ENCODE peak calls at places on chromosome 1, in four cellular contexts. D, Z, K and M are unnamed samples.

GRCh38 chr1:93938461-93939145 is 29.4 kb upstream of the GCLM start:
- DNase-seq in D (no peak), Z (no peak), K (no peak), M (no peak)

GRCh38 chr1:18486195-18486594 is 5.5 kb downstream of the KLHDC7A start:
- DNase-seq in D (no peak), Z (peak), K (peak), M (peak)

GRCh38 chr1:46686255-46686654 is 14.6 kb downstream of the TEX38 start:
- DNase-seq in D (no peak), Z (no peak), K (no peak), M (no peak)

GRCh38 chr1:20211511-20211931 is 25.2 kb upstream of the PLA2G2C start:
- DNase-seq in D (peak), Z (no peak), K (no peak), M (no peak)

GRCh38 chr1:19087737-19088594 is 122.1 kb downstream of the UBR4 start:
- DNase-seq in D (no peak), Z (no peak), K (no peak), M (no peak)

GRCh38 chr1:224223819-224224714 is 41.0 kb downstream of the DEGS1 start:
- DNase-seq in D (no peak), Z (no peak), K (no peak), M (no peak)

GRCh38 chr1:50879137-50879536 is 80.9 kb downstream of the FAF1 start:
- DNase-seq in D (no peak), Z (no peak), K (no peak), M (no peak)

GRCh38 chr1:177983824-177984528 is 14.1 kb upstream of the SEC16B start:
- DNase-seq in D (no peak), Z (peak), K (peak), M (no peak)

GRCh38 chr1:3453203-3453761 is 1.2 kb upstream of the ARHGEF16 start:
- DNase-seq in D (peak), Z (peak), K (peak), M (peak)

GRCh38 chr1:204316164-204316563 is 43.6 kb downstream of the PLEKHA6 start:
- DNase-seq in D (no peak), Z (no peak), K (no peak), M (no peak)

GRCh38 chr1:118588566-118588965 is 399.6 kb downstream of the TBX15 start:
- DNase-seq in D (no peak), Z (no peak), K (no peak), M (no peak)

GRCh38 chr1:184858288-184858687 is 103.6 kb upstream of the EDEM3 start:
- DNase-seq in D (no peak), Z (no peak), K (peak), M (no peak)

GRCh38 chr1:61724721-61725694 is at the start of gene TM2D1:
- DNase-seq in D (peak), Z (peak), K (peak), M (peak)

DNA sequence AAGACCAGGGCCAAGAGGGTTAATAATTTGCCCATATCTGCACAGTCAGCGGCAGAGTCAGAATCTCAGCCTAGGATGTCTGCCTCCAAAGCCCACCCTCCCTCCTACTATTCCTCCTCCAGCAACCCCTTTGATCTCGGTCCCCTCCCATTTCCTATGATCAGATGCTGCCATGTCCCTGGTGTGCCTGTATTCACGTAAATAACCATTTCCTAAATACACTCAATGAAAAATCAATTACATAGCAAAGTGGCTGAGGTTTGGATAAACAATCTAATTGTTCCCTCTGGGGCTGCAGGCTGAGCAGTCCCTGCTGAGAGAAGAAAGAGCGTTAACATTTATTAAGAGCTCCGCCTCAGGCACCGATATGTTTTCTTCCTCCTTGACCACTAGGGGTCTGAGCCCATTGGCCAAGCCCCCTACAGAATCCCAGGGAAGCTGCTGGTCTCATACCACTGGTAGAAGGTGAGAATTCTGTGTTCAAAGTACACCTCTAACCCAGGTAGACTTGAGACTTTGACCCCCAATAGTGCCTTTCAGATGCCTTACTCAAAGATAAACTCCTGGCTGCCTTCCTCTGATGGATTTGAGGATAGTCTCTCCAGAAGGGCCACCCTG is 34.0 kb upstream of the CAMK1G start:
- DNase-seq in D (no peak), Z (no peak), K (peak), M (peak)
- TF ChIP-seq ELF1 in D (no peak), Z (no peak), K (no peak), M (no peak)

GRCh38 chr1:9233942-9234222 is 692 bp upstream of the H6PD start:
- DNase-seq in D (no peak), Z (no peak), K (no peak), M (no peak)

GRCh38 chr1:9231648-9232332 is 2.8 kb upstream of the H6PD start:
- DNase-seq in D (no peak), Z (no peak), K (no peak), M (no peak)

GRCh38 chr1:9234223-9235122 is at the start of gene H6PD:
- DNase-seq in D (peak), Z (peak), K (peak), M (peak)

GRCh38 chr1:9235123-9235513 is 544 bp downstream of the H6PD start:
- DNase-seq in D (no peak), Z (peak), K (no peak), M (no peak)

DNA sequence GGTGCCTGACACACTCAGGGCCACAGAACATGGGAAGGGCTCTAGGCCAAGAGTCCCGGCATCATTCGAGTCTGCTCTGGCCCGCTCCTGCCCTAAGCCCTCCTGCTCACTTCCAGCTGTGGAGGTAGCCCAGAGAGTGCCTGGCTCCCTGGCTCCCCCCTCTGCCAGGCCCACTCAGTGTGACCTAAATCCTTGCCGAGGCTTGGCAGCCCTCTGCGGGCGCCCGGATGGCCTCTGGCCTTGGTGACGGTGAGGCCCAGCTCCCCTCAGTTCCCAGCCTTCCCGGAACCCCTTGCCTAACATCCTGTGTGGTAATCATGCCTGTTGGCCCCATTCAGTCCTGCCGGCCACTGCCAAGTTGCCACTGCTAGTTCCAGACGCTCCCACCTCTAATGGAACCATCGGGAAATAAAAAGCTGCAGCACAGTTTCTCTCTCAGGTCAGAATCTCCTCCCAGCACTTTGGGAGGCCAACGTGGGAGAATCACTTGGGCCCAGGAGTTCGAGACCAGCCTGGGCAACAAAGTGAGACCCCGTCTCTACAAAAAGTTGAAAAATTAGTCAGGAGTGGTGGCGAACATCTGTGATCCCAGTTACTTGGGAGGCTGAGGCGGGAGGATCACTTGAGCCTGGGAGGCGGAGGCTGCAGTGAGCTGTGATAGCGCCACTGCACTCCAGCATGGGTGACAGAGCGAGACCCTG is 1.2 kb upstream of the H6PD start:
- DNase-seq in D (no peak), Z (peak), K (no peak), M (no peak)
- TF ChIP-seq ELF1 in D (no peak), Z (peak), K (no peak), M (no peak)

GRCh38 chr1:87336623-87337067 is 8.0 kb downstream of the LMO4 start:
- DNase-seq in D (no peak), Z (no peak), K (no peak), M (no peak)

GRCh38 chr1:87331319-87332269 is 2.9 kb downstream of the LMO4 start:
- DNase-seq in D (peak), Z (peak), K (peak), M (peak)

GRCh38 chr1:87334351-87335174 is 5.9 kb downstream of the LMO4 start:
- DNase-seq in D (no peak), Z (no peak), K (peak), M (peak)

GRCh38 chr1:87335175-87335992 is 6.7 kb downstream of the LMO4 start:
- DNase-seq in D (no peak), Z (peak), K (peak), M (peak)

GRCh38 chr1:87333692-87334347 is 5.1 kb downstream of the LMO4 start:
- DNase-seq in D (no peak), Z (no peak), K (no peak), M (no peak)
- TF ChIP-seq ELF1 in D (no peak), Z (no peak), K (no peak), M (no peak)

DNA sequence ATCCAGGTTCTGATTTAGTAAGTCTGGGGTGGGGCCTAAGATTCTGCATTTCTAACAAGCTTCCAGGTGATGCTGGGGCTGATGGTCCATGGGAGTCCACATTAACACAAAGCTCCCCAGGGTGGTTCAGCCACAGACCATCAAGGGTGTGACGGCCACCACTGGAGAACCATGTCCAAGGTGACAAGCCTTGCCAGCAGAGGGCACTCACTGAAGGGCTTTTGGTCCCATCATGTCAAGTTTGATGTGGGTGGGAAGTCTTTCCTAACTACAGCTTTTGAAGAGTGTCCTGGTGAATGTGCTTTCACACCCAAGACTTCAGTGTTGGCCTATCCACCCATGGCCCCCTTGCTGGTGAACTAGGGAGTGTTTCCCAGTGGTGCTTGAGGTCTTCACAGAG is 67.1 kb downstream of the UBE2T start:
- DNase-seq in D (peak), Z (peak), K (no peak), M (peak)
- TF ChIP-seq ELF1 in D (no peak), Z (no peak), K (no peak), M (no peak)

GRCh38 chr1:68120136-68120791 is 69.8 kb upstream of the DIRAS3 start:
- DNase-seq in D (peak), Z (peak), K (peak), M (peak)
- TF ChIP-seq ELF1 in D (no peak), Z (no peak), K (no peak), M (no peak)

GRCh38 chr1:153652795-153653507 is 5.6 kb upstream of the SNAPIN start:
- DNase-seq in D (no peak), Z (no peak), K (no peak), M (no peak)
- TF ChIP-seq ELF1 in D (no peak), Z (no peak), K (no peak), M (no peak)

DNA sequence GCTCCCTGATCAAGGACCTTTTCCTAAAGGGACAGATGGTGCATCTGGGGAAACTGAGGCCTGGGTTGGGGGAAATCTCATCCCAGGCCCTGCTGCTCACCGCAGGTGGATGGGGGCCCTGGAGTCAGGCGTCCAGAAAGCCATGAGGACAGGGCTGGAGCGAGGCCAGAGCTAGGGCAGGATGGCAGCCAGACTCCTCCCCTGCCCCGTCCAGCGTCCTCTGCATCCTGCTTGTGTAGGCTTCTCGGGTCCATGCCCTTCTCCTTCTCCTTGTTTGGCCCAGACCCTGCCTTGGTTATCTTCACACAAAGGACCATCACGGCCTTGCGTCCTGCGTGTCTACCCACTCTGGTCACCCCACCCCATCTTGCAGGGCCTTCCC is 43.0 kb downstream of the TRIM11 start:
- DNase-seq in D (no peak), Z (no peak), K (no peak), M (no peak)
- TF ChIP-seq ELF1 in D (no peak), Z (no peak), K (no peak), M (no peak)

GRCh38 chr1:196209983-196210382 is 398.3 kb downstream of the KCNT2 start:
- DNase-seq in D (no peak), Z (no peak), K (peak), M (no peak)

GRCh38 chr1:196209265-196209664 is 399.0 kb downstream of the KCNT2 start:
- DNase-seq in D (no peak), Z (no peak), K (no peak), M (no peak)

DNA sequence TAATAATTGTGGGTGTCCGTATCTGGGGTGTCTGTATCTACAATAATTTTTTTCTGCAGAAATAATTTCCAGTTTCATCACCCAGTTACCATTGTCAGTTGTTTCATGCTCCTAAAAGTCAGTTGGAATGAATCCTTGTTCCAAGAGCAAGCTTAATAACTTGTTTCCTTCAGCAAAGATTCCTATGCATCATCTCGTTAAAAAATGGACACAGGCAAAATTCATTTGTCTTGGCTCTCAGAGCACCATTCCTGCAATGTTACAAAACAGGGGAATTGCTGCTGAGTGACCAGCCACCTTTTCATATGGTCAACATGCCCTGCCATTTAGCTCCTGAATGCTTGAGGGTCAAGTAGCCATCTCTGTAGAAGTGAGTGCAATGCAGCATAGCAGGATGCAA is 393.4 kb downstream of the KCNT2 start:
- DNase-seq in D (no peak), Z (no peak), K (no peak), M (no peak)
- TF ChIP-seq ELF1 in D (no peak), Z (no peak), K (no peak), M (no peak)

GRCh38 chr1:162142968-162143367 is 73.5 kb downstream of the NOS1AP start:
- DNase-seq in D (no peak), Z (no peak), K (no peak), M (no peak)
- TF ChIP-seq ELF1 in D (no peak), Z (no peak), K (no peak), M (no peak)